ENCODE peak calls at places on chromosomes 3 and 15, in eight cellular contexts. I is lower lobe of right lung, K is H1, Y is AG08396, Z is SJSA1, H is NT2/D1, M is HTR-8/SVneo, W is stomach. B is an unnamed sample.

GRCh38 chr15:50137330-50137761 is 18.3 kb upstream of the ATP8B4 start:
- DNase-seq in K (no peak), Y (peak), I (no peak), Z (peak), M (peak), W (no peak), H (no peak), B (no peak)

GRCh38 chr15:68597581-68597980 is 18.8 kb downstream of the CORO2B start:
- DNase-seq in H (no peak), W (no peak), Y (no peak), M (no peak), K (no peak), I (no peak), Z (no peak), B (no peak)

GRCh38 chr3:151203053-151203420 is at the start of gene GPR171:
- DNase-seq in H (no peak), W (no peak), Z (no peak), K (no peak), M (no peak), I (no peak), Y (no peak), B (no peak)

GRCh38 chr15:59168536-59168935 is 38.1 kb upstream of the LDHAL6B start:
- DNase-seq in Y (no peak), Z (no peak), K (no peak), H (no peak), W (no peak), I (no peak), M (no peak), B (no peak)

GRCh38 chr3:193229851-193230250 is 11.2 kb upstream of the PLAAT1 start:
- DNase-seq in M (no peak), Z (no peak), W (no peak), H (no peak), I (no peak), Y (no peak), K (no peak), B (no peak)

GRCh38 chr15:22891426-22892210 is 53.2 kb downstream of the NIPA2 start:
- DNase-seq in H (no peak), K (no peak), Z (no peak), Y (no peak), W (no peak), M (no peak), I (no peak), B (no peak)

GRCh38 chr15:65232520-65232919 is 21.2 kb upstream of the CILP start:
- DNase-seq in H (no peak), W (no peak), I (no peak), K (no peak), Y (no peak), M (no peak), Z (no peak), B (no peak)

GRCh38 chr3:193980905-193981304 is 155.0 kb upstream of the HES1 start:
- DNase-seq in K (no peak), I (no peak), Z (no peak), H (no peak), Y (no peak), W (no peak), M (no peak), B (no peak)

GRCh38 chr15:63500265-63501250 is 3.8 kb upstream of the USP3 start:
- DNase-seq in Z (no peak), Y (no peak), W (peak), K (no peak), M (no peak), H (no peak), I (peak), B (no peak)

GRCh38 chr15:61518191-61518950 is 289.3 kb upstream of the RORA start:
- DNase-seq in M (no peak), I (no peak), Y (no peak), K (no peak), W (no peak), H (no peak), Z (no peak), B (no peak)

GRCh38 chr3:29438580-29438979 is 157.7 kb downstream of the RBMS3 start:
- DNase-seq in Y (no peak), Z (no peak), H (no peak), K (no peak), I (no peak), W (no peak), M (no peak), B (no peak)

GRCh38 chr15:101115887-101116680 is 135.8 kb downstream of the CHSY1 start:
- DNase-seq in W (no peak), Z (no peak), H (no peak), K (no peak), Y (peak), M (no peak), I (peak), B (no peak)

GRCh38 chr15:60476713-60477112 is 2.2 kb downstream of the ICE2 start:
- DNase-seq in Z (no peak), Y (peak), M (no peak), H (no peak), K (no peak), I (no peak), W (no peak), B (no peak)

GRCh38 chr3:192062186-192062585 is 601.2 kb downstream of the PYDC2 start:
- DNase-seq in W (no peak), K (no peak), Y (no peak), I (no peak), Z (no peak), H (no peak), M (no peak), B (no peak)

GRCh38 chr3:73559730-73560129 is 65.0 kb downstream of the PDZRN3 start:
- DNase-seq in Y (peak), M (no peak), Z (no peak), W (no peak), K (no peak), H (no peak), I (no peak), B (no peak)

GRCh38 chr3:8767667-8768363 is 1.6 kb downstream of the OXTR start:
- DNase-seq in M (no peak), W (peak), I (no peak), Y (peak), Z (no peak), K (peak), H (no peak), B (no peak)

GRCh38 chr3:183159319-183159718 is 3.2 kb downstream of the LAMP3 start:
- DNase-seq in M (no peak), I (no peak), K (no peak), Y (no peak), H (no peak), Z (no peak), W (no peak), B (no peak)

GRCh38 chr3:109275702-109276293 is 40.5 kb downstream of the DPPA2 start:
- DNase-seq in W (peak), I (no peak), Y (peak), H (peak), M (peak), K (peak), Z (no peak), B (peak)

GRCh38 chr3:112445839-112446238 is 53.4 kb downstream of the BTLA start:
- DNase-seq in H (no peak), W (no peak), M (no peak), K (no peak), Y (no peak), Z (no peak), I (no peak), B (no peak)

GRCh38 chr15:92979011-92979701 is 79.0 kb downstream of the CHD2 start:
- DNase-seq in Z (no peak), I (no peak), Y (no peak), H (no peak), M (no peak), K (no peak), W (no peak), B (no peak)

GRCh38 chr15:25764980-25765735 is 98.0 kb downstream of the ATP10A start:
- DNase-seq in H (no peak), K (no peak), I (no peak), Z (peak), M (no peak), W (no peak), Y (no peak), B (no peak)

GRCh38 chr3:194136519-194137313 is 768 bp downstream of the HES1 start:
- DNase-seq in Y (peak), H (peak), K (peak), Z (peak), M (peak), W (peak), I (peak), B (no peak)

GRCh38 chr3:63762180-63762579 is 56.9 kb upstream of the C3orf49 start:
- DNase-seq in M (no peak), H (no peak), K (no peak), Y (peak), Z (no peak), W (no peak), I (no peak), B (no peak)

GRCh38 chr3:43953814-43954241 is 263.1 kb downstream of the ABHD5 start:
- DNase-seq in W (no peak), Y (peak), I (no peak), M (peak), K (no peak), Z (no peak), H (no peak), B (no peak)

GRCh38 chr3:109910772-109911171 is 573.4 kb upstream of the DPPA4 start:
- DNase-seq in Y (no peak), H (no peak), I (no peak), M (no peak), W (no peak), K (no peak), Z (no peak), B (no peak)

GRCh38 chr3:169365993-169366915 is 297.3 kb downstream of the MECOM start:
- DNase-seq in Y (no peak), W (peak), Z (no peak), M (no peak), I (no peak), H (no peak), K (no peak), B (no peak)

GRCh38 chr3:117761992-117762944 is 1052.7 kb downstream of the TUSC7 start:
- DNase-seq in W (no peak), K (no peak), Y (no peak), M (no peak), Z (no peak), H (no peak), I (no peak), B (no peak)

GRCh38 chr3:188137062-188137461 is 16.9 kb upstream of the LPP start:
- DNase-seq in I (no peak), Y (no peak), K (no peak), Z (no peak), M (no peak), H (no peak), W (no peak), B (no peak)

GRCh38 chr3:149547954-149548728 is 73.6 kb downstream of the TM4SF4 start:
- DNase-seq in W (peak), Y (peak), Z (peak), M (no peak), I (no peak), K (no peak), H (no peak), B (no peak)

GRCh38 chr15:39323706-39324105 is 257.2 kb upstream of the THBS1 start:
- DNase-seq in W (no peak), M (no peak), H (no peak), I (no peak), K (no peak), Z (no peak), Y (no peak), B (no peak)

GRCh38 chr3:48558446-48559134 is 2.0 kb upstream of the PFKFB4 start:
- DNase-seq in H (no peak), K (no peak), W (no peak), Z (no peak), I (peak), Y (no peak), M (no peak), B (no peak)

GRCh38 chr15:92161039-92161670 is 232.5 kb upstream of the ST8SIA2 start:
- DNase-seq in K (no peak), M (no peak), Y (no peak), H (no peak), I (no peak), Z (no peak), W (no peak), B (no peak)

GRCh38 chr15:31440754-31441298 is 114.2 kb downstream of the KLF13 start:
- DNase-seq in Y (peak), K (no peak), H (no peak), M (no peak), I (peak), W (peak), Z (peak), B (no peak)

GRCh38 chr3:52053307-52054304 is 2.8 kb downstream of the DUSP7 start:
- DNase-seq in Y (peak), M (no peak), K (no peak), Z (no peak), H (no peak), I (peak), W (no peak), B (no peak)

GRCh38 chr3:26099692-26100091 is 309.8 kb downstream of the OXSM start:
- DNase-seq in K (no peak), M (no peak), H (no peak), W (no peak), Y (no peak), I (no peak), Z (no peak), B (no peak)

GRCh38 chr3:154552338-154552737 is 122.3 kb upstream of the GPR149 start:
- DNase-seq in Z (no peak), W (no peak), K (no peak), H (no peak), M (no peak), Y (no peak), I (no peak), B (no peak)

GRCh38 chr15:65369651-65370050 is 8.2 kb downstream of the IGDCC3 start:
- DNase-seq in Z (no peak), M (no peak), K (no peak), W (no peak), Y (no peak), H (no peak), I (no peak), B (no peak)

B was measured in iPS DF 19.7.